ENCODE peak calls at places on chromosome 21, in four cellular contexts. Q is hepatocyte; M is CD4-positive, alpha-beta T cell; S is GM06990. I is an unnamed sample.

GRCh38 chr21:18354947-18355346 is 48.6 kb downstream of the TMPRSS15 start:
- DNase-seq in M (no peak), Q (no peak), S (no peak), I (no peak)

GRCh38 chr21:43866233-43866632 is 1.2 kb downstream of the AGPAT3 start:
- DNase-seq in S (peak; percentile 58), M (peak; percentile 34), Q (peak; percentile 75), I (no peak)

GRCh38 chr21:46393451-46393940 is 65.2 kb upstream of the DIP2A start:
- DNase-seq in S (no peak), M (no peak), Q (peak; percentile 22), I (no peak)

GRCh38 chr21:33801424-33802405 is 113.9 kb downstream of the ATP5PO start:
- DNase-seq in Q (peak; percentile 22), M (no peak), S (no peak), I (no peak)

GRCh38 chr21:46431448-46431847 is 27.2 kb upstream of the DIP2A start:
- DNase-seq in S (no peak), M (no peak), Q (no peak), I (no peak)

GRCh38 chr21:16239659-16240265 is 510.0 kb downstream of the USP25 start:
- DNase-seq in M (no peak), Q (peak; percentile 16), S (no peak), I (no peak)

GRCh38 chr21:15754640-15755039 is 24.9 kb downstream of the USP25 start:
- DNase-seq in S (no peak), M (no peak), Q (peak; percentile 25), I (no peak)

GRCh38 chr21:31753949-31754348 is 22.0 kb upstream of the SCAF4 start:
- DNase-seq in S (no peak), M (no peak), Q (no peak), I (no peak)

GRCh38 chr21:34704119-34704518 is 35.3 kb downstream of the CLIC6 start:
- DNase-seq in M (no peak), Q (no peak), S (no peak), I (no peak)

GRCh38 chr21:16708431-16708830 is 804.4 kb upstream of the CXADR start:
- DNase-seq in M (no peak), S (no peak), Q (no peak), I (no peak)

GRCh38 chr21:46455575-46456385 is 2.9 kb upstream of the DIP2A start:
- DNase-seq in M (no peak), Q (no peak), S (no peak), I (no peak)

GRCh38 chr21:20627594-20627993 is 370.6 kb upstream of the NCAM2 start:
- DNase-seq in Q (no peak), S (no peak), M (no peak), I (no peak)

GRCh38 chr21:45482899-45483821 is 59.1 kb downstream of the SLC19A1 start:
- DNase-seq in Q (no peak), S (no peak), M (peak; percentile 40), I (peak; percentile 39)

GRCh38 chr21:34243562-34243961 is 120.2 kb upstream of the KCNE2 start:
- DNase-seq in M (no peak), Q (no peak), S (no peak), I (no peak)

DNA sequence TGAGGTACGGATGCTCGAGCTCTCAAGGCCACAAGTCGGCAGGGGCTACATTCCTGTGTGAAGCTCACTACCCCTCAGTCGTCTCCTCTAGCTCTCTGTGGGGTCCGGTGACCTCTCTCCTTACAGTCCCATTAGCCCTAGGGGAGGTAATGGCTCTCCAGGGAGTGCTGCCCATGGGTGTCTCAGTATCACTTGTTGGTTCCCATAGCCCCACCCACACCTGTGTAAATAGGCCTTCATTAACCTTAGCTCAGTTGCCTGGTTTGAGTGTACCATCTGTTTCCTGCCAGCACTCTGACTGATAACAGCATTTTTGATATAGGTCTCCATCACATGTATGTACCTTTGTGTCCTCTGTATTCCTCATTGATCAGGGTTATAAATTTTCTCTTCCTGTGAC is 133.2 kb upstream of the KCNJ15 start:
- DNase-seq in M (no peak), Q (no peak), S (no peak), I (no peak)
- TF ChIP-seq CTCF in M (no peak), Q (no peak), S (no peak), I (no peak)

GRCh38 chr21:42539931-42540343 is 26.3 kb downstream of the SLC37A1 start:
- DNase-seq in S (no peak), M (no peak), Q (no peak), I (no peak)
- TF ChIP-seq CTCF in S (peak; percentile 19), M (no peak), Q (peak; percentile 14), I (no peak)

DNA sequence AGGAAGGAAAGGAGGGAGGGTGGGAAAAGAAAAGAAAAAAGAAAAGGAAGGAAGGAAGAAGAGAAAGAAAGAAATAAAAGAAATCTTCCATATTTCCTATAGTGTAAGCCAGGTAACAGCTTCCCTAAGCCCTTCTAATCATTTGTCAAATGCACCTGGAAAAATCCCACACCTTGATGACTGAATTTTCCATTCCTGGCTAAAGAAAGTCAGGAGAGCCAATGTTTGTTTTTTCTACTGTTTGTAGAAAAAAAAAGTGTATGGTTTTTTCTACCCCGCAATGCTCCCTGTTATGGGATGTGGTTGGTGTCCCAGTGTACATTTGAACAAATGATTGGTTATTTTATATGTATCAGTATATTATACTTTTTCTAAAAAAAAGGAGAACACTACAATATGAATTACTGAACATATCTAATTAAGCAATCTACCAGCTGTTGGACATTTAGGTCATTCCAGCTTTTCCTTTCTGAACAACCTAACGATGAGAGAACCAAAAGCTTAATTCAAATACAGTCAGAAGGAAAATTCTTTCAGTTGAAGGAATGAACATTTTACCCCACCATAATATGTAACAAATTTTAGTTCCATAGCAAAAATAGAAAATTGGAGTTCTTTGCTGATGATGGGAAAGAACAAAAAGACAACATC is 355.0 kb downstream of the SETD4 start:
- DNase-seq in S (no peak), M (no peak), Q (no peak), I (no peak)
- TF ChIP-seq CTCF in S (no peak), M (no peak), Q (no peak), I (no peak)

DNA sequence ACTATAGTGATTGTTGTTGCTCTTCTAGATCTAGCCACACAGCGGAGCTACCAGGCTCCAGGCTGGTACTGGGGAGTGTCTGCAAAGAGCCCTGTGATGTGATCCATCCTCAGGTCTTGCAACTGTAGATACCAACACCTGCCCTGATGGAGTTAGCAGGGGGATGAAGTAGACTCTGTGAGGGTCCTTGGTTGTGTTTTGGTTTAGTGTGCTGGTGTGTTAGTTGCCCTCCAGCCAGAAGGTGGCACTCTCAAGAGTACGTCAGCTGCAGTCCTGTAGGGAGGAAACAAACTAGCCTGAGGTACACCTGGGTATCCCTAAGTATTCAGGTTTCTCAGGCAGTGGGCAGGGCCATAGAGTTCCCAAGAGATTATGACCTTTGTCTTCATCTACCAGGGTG is 81.2 kb upstream of the TMPRSS2 start:
- DNase-seq in S (no peak), Q (no peak), M (no peak), I (no peak)
- TF ChIP-seq CTCF in S (peak; percentile 10), Q (no peak), M (no peak), I (no peak)

GRCh38 chr21:29095203-29095602 is 21.8 kb upstream of the CCT8 start:
- DNase-seq in S (no peak), Q (no peak), M (no peak), I (no peak)

GRCh38 chr21:29098156-29098555 is 24.7 kb upstream of the CCT8 start:
- DNase-seq in S (no peak), M (no peak), Q (no peak), I (no peak)

GRCh38 chr21:29096619-29097018 is 23.2 kb upstream of the CCT8 start:
- DNase-seq in M (no peak), S (no peak), Q (no peak), I (no peak)

GRCh38 chr21:29091032-29091431 is 17.6 kb upstream of the CCT8 start:
- DNase-seq in S (no peak), Q (no peak), M (no peak), I (no peak)

DNA sequence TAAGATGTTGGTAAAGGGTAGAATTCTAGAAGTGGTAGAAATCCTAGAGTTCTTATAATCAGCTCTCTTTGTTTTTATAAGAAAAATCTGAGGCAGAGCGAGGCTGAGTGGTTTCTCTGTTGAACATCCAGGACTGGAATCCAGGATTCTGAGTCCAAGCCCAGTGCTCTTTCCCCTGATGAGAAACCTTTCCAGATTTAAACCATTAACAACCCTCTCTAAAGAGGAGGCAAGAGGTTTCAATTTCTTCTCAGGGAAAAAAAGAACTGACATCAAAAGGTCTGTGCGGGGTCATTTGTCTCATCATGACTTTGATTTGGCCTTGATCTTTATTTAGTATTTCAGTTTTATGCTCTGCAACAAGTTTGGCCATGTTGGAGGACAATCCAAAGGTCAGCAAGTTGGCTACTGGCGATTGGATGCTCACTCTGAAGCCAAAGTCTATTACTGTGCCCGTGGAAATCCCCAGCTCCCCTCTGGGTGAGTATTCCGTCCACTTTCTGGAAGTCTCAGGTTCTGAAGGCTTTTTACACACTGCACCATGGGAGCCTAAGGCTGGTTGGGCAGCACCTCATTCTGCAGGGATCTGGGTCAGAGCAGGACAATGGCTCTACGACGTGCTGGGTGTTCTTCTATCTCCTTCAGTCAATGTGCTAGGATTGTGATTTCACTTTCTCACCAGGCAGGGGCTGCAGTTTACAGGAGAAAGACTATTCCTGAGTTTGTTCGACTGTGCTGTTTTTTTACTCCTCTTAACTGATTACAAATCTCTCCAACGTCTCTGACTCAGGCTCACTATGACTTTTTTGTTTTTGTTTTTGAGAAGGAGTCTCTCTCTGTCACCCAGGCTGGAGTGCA is 18.9 kb upstream of the CCT8 start:
- DNase-seq in M (no peak), S (no peak), Q (no peak), I (no peak)
- TF ChIP-seq CTCF in M (no peak), S (no peak), Q (no peak), I (no peak)

GRCh38 chr21:27419153-27419552 is 452.3 kb upstream of the ADAMTS5 start:
- DNase-seq in Q (no peak), M (no peak), S (no peak), I (no peak)
- TF ChIP-seq CTCF in Q (no peak), M (no peak), S (no peak), I (no peak)

DNA sequence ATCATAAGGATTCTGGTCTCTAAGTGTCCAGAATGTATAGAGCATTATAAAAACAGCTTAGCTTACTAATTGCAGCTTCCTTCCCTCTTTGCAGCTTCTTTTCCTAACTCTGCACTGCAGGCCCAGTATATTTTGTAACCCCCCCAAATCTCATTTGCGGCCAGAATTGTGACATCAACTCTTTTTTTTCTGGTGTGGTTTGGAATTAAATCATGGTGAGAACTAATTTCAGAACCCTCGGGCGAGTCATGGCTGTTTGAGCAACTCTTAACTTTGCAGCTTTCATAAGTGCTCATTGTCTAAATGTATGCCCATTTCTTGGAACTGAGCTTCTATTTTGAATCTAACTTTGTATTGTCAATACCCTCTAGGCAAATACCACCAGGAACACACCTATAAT is 187.4 kb downstream of the CYYR1 start:
- DNase-seq in Q (no peak), S (no peak), M (no peak), I (no peak)
- TF ChIP-seq CTCF in Q (no peak), S (no peak), M (no peak), I (no peak)